ENCODE peak calls at places on chromosome 15, in nine cellular contexts. One of them, this sample, is unnamed.

GRCh38 chr15:56815247-56815646 is 81.9 kb upstream of the ZNF280D start:
- DNase-seq in pulmonary artery endothelial cell: peak
- DNase-seq in activated CD4-positive, alpha-beta T cell treated with anti-CD3 and anti-CD28 coated beads, Interleukin-2, amount 50 U/mL, for 24 hours: no peak
- DNase-seq in keratinocyte: no peak
- DNase-seq in aorta: no peak
- DNase-seq in fibroblast of the aortic adventitia: no peak
- DNase-seq in left colon: peak
- DNase-seq in adrenal gland: no peak
- DNase-seq in iris pigment epithelial cell: peak
- DNase-seq in this sample: no peak

GRCh38 chr15:67009576-67010569 is 55.5 kb upstream of the SMAD3 start:
- DNase-seq in pulmonary artery endothelial cell: no peak
- DNase-seq in activated CD4-positive, alpha-beta T cell treated with anti-CD3 and anti-CD28 coated beads, Interleukin-2, amount 50 U/mL, for 24 hours: no peak
- DNase-seq in keratinocyte: no peak
- DNase-seq in aorta: no peak
- DNase-seq in fibroblast of the aortic adventitia: no peak
- DNase-seq in left colon: no peak
- DNase-seq in adrenal gland: no peak
- DNase-seq in iris pigment epithelial cell: no peak
- DNase-seq in this sample: no peak

GRCh38 chr15:89490081-89490480 is 6.3 kb downstream of the RHCG start:
- DNase-seq in pulmonary artery endothelial cell: no peak
- DNase-seq in activated CD4-positive, alpha-beta T cell treated with anti-CD3 and anti-CD28 coated beads, Interleukin-2, amount 50 U/mL, for 24 hours: no peak
- DNase-seq in keratinocyte: no peak
- DNase-seq in aorta: no peak
- DNase-seq in fibroblast of the aortic adventitia: no peak
- DNase-seq in left colon: no peak
- DNase-seq in adrenal gland: no peak
- DNase-seq in iris pigment epithelial cell: no peak
- DNase-seq in this sample: no peak

GRCh38 chr15:24823473-24823872 is 131.3 kb upstream of the SNRPN start:
- DNase-seq in pulmonary artery endothelial cell: no peak
- DNase-seq in activated CD4-positive, alpha-beta T cell treated with anti-CD3 and anti-CD28 coated beads, Interleukin-2, amount 50 U/mL, for 24 hours: no peak
- DNase-seq in keratinocyte: no peak
- DNase-seq in aorta: no peak
- DNase-seq in fibroblast of the aortic adventitia: no peak
- DNase-seq in left colon: no peak
- DNase-seq in adrenal gland: no peak
- DNase-seq in iris pigment epithelial cell: no peak
- DNase-seq in this sample: no peak

GRCh38 chr15:84921121-84921520 is 36.7 kb downstream of the SLC28A1 start:
- DNase-seq in pulmonary artery endothelial cell: no peak
- DNase-seq in activated CD4-positive, alpha-beta T cell treated with anti-CD3 and anti-CD28 coated beads, Interleukin-2, amount 50 U/mL, for 24 hours: no peak
- DNase-seq in keratinocyte: no peak
- DNase-seq in aorta: no peak
- DNase-seq in fibroblast of the aortic adventitia: no peak
- DNase-seq in left colon: no peak
- DNase-seq in adrenal gland: no peak
- DNase-seq in iris pigment epithelial cell: no peak
- DNase-seq in this sample: no peak

GRCh38 chr15:85792872-85793621 is 1.7 kb downstream of the KLHL25 start:
- DNase-seq in pulmonary artery endothelial cell: no peak
- DNase-seq in activated CD4-positive, alpha-beta T cell treated with anti-CD3 and anti-CD28 coated beads, Interleukin-2, amount 50 U/mL, for 24 hours: no peak
- DNase-seq in keratinocyte: no peak
- DNase-seq in aorta: no peak
- DNase-seq in fibroblast of the aortic adventitia: no peak
- DNase-seq in left colon: no peak
- DNase-seq in adrenal gland: no peak
- DNase-seq in iris pigment epithelial cell: no peak
- DNase-seq in this sample: no peak

GRCh38 chr15:73677146-73677607 is 7.0 kb upstream of the CD276 start:
- DNase-seq in pulmonary artery endothelial cell: peak
- DNase-seq in activated CD4-positive, alpha-beta T cell treated with anti-CD3 and anti-CD28 coated beads, Interleukin-2, amount 50 U/mL, for 24 hours: no peak
- DNase-seq in keratinocyte: no peak
- DNase-seq in aorta: peak
- DNase-seq in fibroblast of the aortic adventitia: peak
- DNase-seq in left colon: peak
- DNase-seq in adrenal gland: peak
- DNase-seq in iris pigment epithelial cell: peak
- DNase-seq in this sample: peak

GRCh38 chr15:90834626-90835025 is 33.8 kb upstream of the FURIN start:
- DNase-seq in pulmonary artery endothelial cell: no peak
- DNase-seq in activated CD4-positive, alpha-beta T cell treated with anti-CD3 and anti-CD28 coated beads, Interleukin-2, amount 50 U/mL, for 24 hours: no peak
- DNase-seq in keratinocyte: no peak
- DNase-seq in aorta: no peak
- DNase-seq in fibroblast of the aortic adventitia: no peak
- DNase-seq in left colon: no peak
- DNase-seq in adrenal gland: no peak
- DNase-seq in iris pigment epithelial cell: no peak
- DNase-seq in this sample: no peak

GRCh38 chr15:28004143-28005003 is 94.7 kb downstream of the OCA2 start:
- DNase-seq in pulmonary artery endothelial cell: no peak
- DNase-seq in activated CD4-positive, alpha-beta T cell treated with anti-CD3 and anti-CD28 coated beads, Interleukin-2, amount 50 U/mL, for 24 hours: no peak
- DNase-seq in keratinocyte: no peak
- DNase-seq in aorta: no peak
- DNase-seq in fibroblast of the aortic adventitia: no peak
- DNase-seq in left colon: no peak
- DNase-seq in adrenal gland: no peak
- DNase-seq in iris pigment epithelial cell: no peak
- DNase-seq in this sample: no peak

GRCh38 chr15:31489281-31489680 is 162.6 kb downstream of the KLF13 start:
- DNase-seq in pulmonary artery endothelial cell: no peak
- DNase-seq in activated CD4-positive, alpha-beta T cell treated with anti-CD3 and anti-CD28 coated beads, Interleukin-2, amount 50 U/mL, for 24 hours: no peak
- DNase-seq in keratinocyte: no peak
- DNase-seq in aorta: no peak
- DNase-seq in fibroblast of the aortic adventitia: no peak
- DNase-seq in left colon: no peak
- DNase-seq in adrenal gland: no peak
- DNase-seq in iris pigment epithelial cell: no peak
- DNase-seq in this sample: no peak

GRCh38 chr15:81293728-81294500 is 30.0 kb downstream of the STARD5 start:
- DNase-seq in pulmonary artery endothelial cell: no peak
- DNase-seq in activated CD4-positive, alpha-beta T cell treated with anti-CD3 and anti-CD28 coated beads, Interleukin-2, amount 50 U/mL, for 24 hours: peak
- DNase-seq in keratinocyte: no peak
- DNase-seq in aorta: peak
- DNase-seq in fibroblast of the aortic adventitia: no peak
- DNase-seq in left colon: peak
- DNase-seq in adrenal gland: no peak
- DNase-seq in iris pigment epithelial cell: no peak
- DNase-seq in this sample: no peak

GRCh38 chr15:67828969-67829646 is 3.8 kb downstream of the SKOR1 start:
- DNase-seq in pulmonary artery endothelial cell: no peak
- DNase-seq in activated CD4-positive, alpha-beta T cell treated with anti-CD3 and anti-CD28 coated beads, Interleukin-2, amount 50 U/mL, for 24 hours: no peak
- DNase-seq in keratinocyte: no peak
- DNase-seq in aorta: no peak
- DNase-seq in fibroblast of the aortic adventitia: no peak
- DNase-seq in left colon: no peak
- DNase-seq in adrenal gland: no peak
- DNase-seq in iris pigment epithelial cell: no peak
- DNase-seq in this sample: no peak

GRCh38 chr15:66743703-66744536 is 41.9 kb downstream of the SMAD6 start:
- DNase-seq in pulmonary artery endothelial cell: no peak
- DNase-seq in activated CD4-positive, alpha-beta T cell treated with anti-CD3 and anti-CD28 coated beads, Interleukin-2, amount 50 U/mL, for 24 hours: no peak
- DNase-seq in keratinocyte: no peak
- DNase-seq in aorta: peak
- DNase-seq in fibroblast of the aortic adventitia: peak
- DNase-seq in left colon: no peak
- DNase-seq in adrenal gland: no peak
- DNase-seq in iris pigment epithelial cell: peak
- DNase-seq in this sample: no peak

GRCh38 chr15:69044899-69045298 is 30.4 kb downstream of the NOX5 start:
- DNase-seq in pulmonary artery endothelial cell: peak
- DNase-seq in activated CD4-positive, alpha-beta T cell treated with anti-CD3 and anti-CD28 coated beads, Interleukin-2, amount 50 U/mL, for 24 hours: no peak
- DNase-seq in keratinocyte: peak
- DNase-seq in aorta: no peak
- DNase-seq in fibroblast of the aortic adventitia: peak
- DNase-seq in left colon: no peak
- DNase-seq in adrenal gland: peak
- DNase-seq in iris pigment epithelial cell: peak
- DNase-seq in this sample: no peak

GRCh38 chr15:42059661-42060476 is 34.5 kb downstream of the PLA2G4D start:
- DNase-seq in pulmonary artery endothelial cell: no peak
- DNase-seq in activated CD4-positive, alpha-beta T cell treated with anti-CD3 and anti-CD28 coated beads, Interleukin-2, amount 50 U/mL, for 24 hours: peak
- DNase-seq in keratinocyte: no peak
- DNase-seq in aorta: no peak
- DNase-seq in fibroblast of the aortic adventitia: peak
- DNase-seq in left colon: no peak
- DNase-seq in adrenal gland: no peak
- DNase-seq in iris pigment epithelial cell: peak
- DNase-seq in this sample: peak

GRCh38 chr15:68620721-68621528 is 42.1 kb downstream of the CORO2B start:
- DNase-seq in pulmonary artery endothelial cell: no peak
- DNase-seq in activated CD4-positive, alpha-beta T cell treated with anti-CD3 and anti-CD28 coated beads, Interleukin-2, amount 50 U/mL, for 24 hours: no peak
- DNase-seq in keratinocyte: no peak
- DNase-seq in aorta: peak
- DNase-seq in fibroblast of the aortic adventitia: peak
- DNase-seq in left colon: peak
- DNase-seq in adrenal gland: peak
- DNase-seq in iris pigment epithelial cell: peak
- DNase-seq in this sample: no peak

GRCh38 chr15:42033214-42033873 is 12.5 kb upstream of the PLA2G4E start:
- DNase-seq in pulmonary artery endothelial cell: no peak
- DNase-seq in activated CD4-positive, alpha-beta T cell treated with anti-CD3 and anti-CD28 coated beads, Interleukin-2, amount 50 U/mL, for 24 hours: no peak
- DNase-seq in keratinocyte: no peak
- DNase-seq in aorta: no peak
- DNase-seq in fibroblast of the aortic adventitia: no peak
- DNase-seq in left colon: no peak
- DNase-seq in adrenal gland: no peak
- DNase-seq in iris pigment epithelial cell: no peak
- DNase-seq in this sample: no peak

GRCh38 chr15:71971905-71972304 is 146.0 kb downstream of the MYO9A start:
- DNase-seq in pulmonary artery endothelial cell: no peak
- DNase-seq in activated CD4-positive, alpha-beta T cell treated with anti-CD3 and anti-CD28 coated beads, Interleukin-2, amount 50 U/mL, for 24 hours: no peak
- DNase-seq in keratinocyte: no peak
- DNase-seq in aorta: no peak
- DNase-seq in fibroblast of the aortic adventitia: no peak
- DNase-seq in left colon: no peak
- DNase-seq in adrenal gland: no peak
- DNase-seq in iris pigment epithelial cell: no peak
- DNase-seq in this sample: no peak

GRCh38 chr15:67955256-67955655 is 98.9 kb upstream of the PIAS1 start:
- DNase-seq in pulmonary artery endothelial cell: no peak
- DNase-seq in activated CD4-positive, alpha-beta T cell treated with anti-CD3 and anti-CD28 coated beads, Interleukin-2, amount 50 U/mL, for 24 hours: no peak
- DNase-seq in keratinocyte: no peak
- DNase-seq in aorta: no peak
- DNase-seq in fibroblast of the aortic adventitia: peak
- DNase-seq in left colon: no peak
- DNase-seq in adrenal gland: no peak
- DNase-seq in iris pigment epithelial cell: no peak
- DNase-seq in this sample: no peak

GRCh38 chr15:60379466-60380274 is 18.1 kb downstream of the ANXA2 start:
- DNase-seq in pulmonary artery endothelial cell: no peak
- DNase-seq in activated CD4-positive, alpha-beta T cell treated with anti-CD3 and anti-CD28 coated beads, Interleukin-2, amount 50 U/mL, for 24 hours: no peak
- DNase-seq in keratinocyte: no peak
- DNase-seq in aorta: no peak
- DNase-seq in fibroblast of the aortic adventitia: peak
- DNase-seq in left colon: no peak
- DNase-seq in adrenal gland: no peak
- DNase-seq in iris pigment epithelial cell: peak
- DNase-seq in this sample: peak

GRCh38 chr15:63517202-63517601 is 12.8 kb downstream of the USP3 start:
- DNase-seq in pulmonary artery endothelial cell: no peak
- DNase-seq in activated CD4-positive, alpha-beta T cell treated with anti-CD3 and anti-CD28 coated beads, Interleukin-2, amount 50 U/mL, for 24 hours: no peak
- DNase-seq in keratinocyte: no peak
- DNase-seq in aorta: no peak
- DNase-seq in fibroblast of the aortic adventitia: no peak
- DNase-seq in left colon: no peak
- DNase-seq in adrenal gland: no peak
- DNase-seq in iris pigment epithelial cell: no peak
- DNase-seq in this sample: no peak

GRCh38 chr15:73994912-73995622 is 551 bp downstream of the PML start:
- DNase-seq in pulmonary artery endothelial cell: no peak
- DNase-seq in activated CD4-positive, alpha-beta T cell treated with anti-CD3 and anti-CD28 coated beads, Interleukin-2, amount 50 U/mL, for 24 hours: no peak
- DNase-seq in keratinocyte: no peak
- DNase-seq in aorta: no peak
- DNase-seq in fibroblast of the aortic adventitia: peak
- DNase-seq in left colon: no peak
- DNase-seq in adrenal gland: no peak
- DNase-seq in iris pigment epithelial cell: no peak
- DNase-seq in this sample: peak

GRCh38 chr15:69474846-69475455 is 22.3 kb downstream of the RPLP1 start:
- DNase-seq in pulmonary artery endothelial cell: no peak
- DNase-seq in activated CD4-positive, alpha-beta T cell treated with anti-CD3 and anti-CD28 coated beads, Interleukin-2, amount 50 U/mL, for 24 hours: no peak
- DNase-seq in keratinocyte: no peak
- DNase-seq in aorta: no peak
- DNase-seq in fibroblast of the aortic adventitia: no peak
- DNase-seq in left colon: no peak
- DNase-seq in adrenal gland: no peak
- DNase-seq in iris pigment epithelial cell: peak
- DNase-seq in this sample: no peak